ENCODE peak calls at places on chromosomes 5 and 9, in ten cellular contexts. V is K562, H is stomach, M is esophagus muscularis mucosa, C is tibial nerve, S is IMR-90, Q is sigmoid colon, D is ovary, G is breast epithelium, P is body of pancreas. J is an unnamed sample.

GRCh38 chr9:130499804-130500263 is 55.1 kb downstream of the ASS1 start:
- DNase-seq in C (no peak), Q (no peak), S (no peak), P (peak), M (no peak), D (no peak), H (peak), V (peak), G (peak), J (no peak)

GRCh38 chr9:108694191-108694590 is 161.6 kb downstream of the ACTL7B start:
- DNase-seq in C (no peak), V (no peak), G (no peak), S (no peak), P (no peak), Q (no peak), M (no peak), H (no peak), D (no peak), J (no peak)

GRCh38 chr5:173035904-173036707 is 20.0 kb upstream of the CREBRF start:
- DNase-seq in P (no peak), D (no peak), H (no peak), S (no peak), M (no peak), Q (no peak), C (no peak), G (no peak), V (no peak), J (peak)

GRCh38 chr5:76850543-76851140 is 828 bp downstream of the S100Z start:
- DNase-seq in D (no peak), G (no peak), S (no peak), Q (no peak), P (no peak), C (no peak), H (no peak), V (no peak), M (no peak), J (no peak)

GRCh38 chr5:138349842-138350635 is 2.4 kb upstream of the KDM3B start:
- DNase-seq in G (no peak), S (peak), D (no peak), V (no peak), M (no peak), Q (no peak), H (no peak), P (no peak), C (no peak), J (no peak)

GRCh38 chr9:135339378-135339973 is 140.1 kb upstream of the PPP1R26 start:
- DNase-seq in P (no peak), V (no peak), Q (peak), G (no peak), S (no peak), M (no peak), H (no peak), D (no peak), C (no peak), J (no peak)

GRCh38 chr5:157914389-157914788 is 55.4 kb upstream of the CLINT1 start:
- DNase-seq in Q (no peak), H (no peak), S (no peak), G (no peak), M (no peak), V (no peak), P (no peak), C (no peak), D (no peak), J (no peak)

GRCh38 chr5:170336065-170336464 is 38.5 kb upstream of the LCP2 start:
- DNase-seq in G (no peak), D (no peak), M (no peak), P (no peak), S (no peak), H (no peak), C (no peak), Q (no peak), V (no peak), J (no peak)

GRCh38 chr5:178420424-178420823 is 169.8 kb downstream of the COL23A1 start:
- DNase-seq in M (no peak), C (no peak), P (no peak), G (no peak), V (no peak), H (no peak), Q (no peak), S (no peak), D (no peak), J (no peak)

GRCh38 chr5:172678902-172679301 is 37.8 kb downstream of the NEURL1B start:
- DNase-seq in Q (peak), C (no peak), G (peak), P (no peak), V (peak), D (peak), H (peak), S (no peak), M (no peak), J (peak)

GRCh38 chr5:125484272-125485002 is 738.0 kb upstream of the ZNF608 start:
- DNase-seq in M (no peak), D (peak), C (peak), P (peak), S (peak), H (peak), G (peak), V (no peak), Q (peak), J (peak)

GRCh38 chr5:10540036-10540544 is 23.8 kb upstream of the ANKRD33B start:
- DNase-seq in H (no peak), C (no peak), P (no peak), M (no peak), V (peak), S (no peak), G (no peak), D (no peak), Q (peak), J (no peak)

GRCh38 chr9:124769451-124770358 is 1.4 kb downstream of the NR6A1 start:
- DNase-seq in C (no peak), P (peak), G (no peak), D (peak), S (no peak), M (no peak), Q (no peak), H (no peak), V (peak), J (peak)

DNA sequence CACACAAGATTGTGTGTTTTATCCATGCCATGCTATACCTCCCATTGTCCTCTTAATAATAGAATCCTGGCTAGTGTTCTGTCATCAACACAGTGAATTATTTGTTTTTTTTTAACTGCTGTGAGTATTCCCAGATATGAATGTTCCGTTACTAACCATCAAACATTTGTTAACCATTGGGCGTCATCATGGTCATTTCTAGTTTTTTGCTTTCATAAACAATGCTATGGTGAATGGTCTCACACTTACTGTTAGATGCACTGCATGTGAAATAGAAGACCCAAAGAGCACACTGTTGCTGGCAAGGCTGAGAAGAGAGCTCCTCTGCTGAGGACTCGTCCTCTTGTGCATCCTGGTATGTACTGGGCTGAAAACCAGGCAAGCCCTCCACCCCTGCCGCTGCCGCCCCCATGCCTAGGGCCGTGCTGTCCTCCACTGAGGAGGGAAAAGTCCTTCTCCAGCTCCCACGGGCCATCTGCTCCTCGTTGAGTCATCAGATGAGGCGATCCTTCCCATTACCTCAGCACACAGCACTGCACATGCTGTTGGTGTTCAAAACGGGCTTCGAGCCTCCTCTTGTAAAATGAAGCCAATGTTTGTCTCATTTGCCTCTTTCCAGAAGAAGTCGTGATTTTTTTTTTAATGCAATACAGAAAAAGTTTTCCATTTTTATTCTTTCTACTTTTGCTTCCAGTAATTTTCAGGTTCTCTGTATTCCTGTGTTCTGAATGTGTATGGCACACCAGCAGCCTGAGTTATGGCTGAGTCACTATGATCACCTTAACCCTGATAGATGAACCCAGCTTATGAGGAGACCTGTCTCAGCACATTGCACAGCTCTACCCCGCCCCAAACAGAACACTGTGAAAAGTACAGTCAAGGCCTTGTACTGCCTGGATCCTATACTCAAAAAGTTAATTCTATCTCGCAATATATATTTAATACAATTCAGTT is 219.0 kb downstream of the AOPEP start:
- DNase-seq in Q (peak), C (peak), D (peak), H (no peak), M (no peak), S (peak), V (peak), P (peak), G (no peak), J (no peak)
- H3K27ac ChIP-seq in Q (peak), C (peak), D (peak), H (peak), M (peak), S (peak), V (no peak), P (peak), G (peak), J (peak)

GRCh38 chr9:134323741-134324358 is 2.4 kb upstream of the RXRA start:
- DNase-seq in P (peak), C (no peak), M (no peak), Q (peak), S (no peak), V (peak), H (peak), G (peak), D (peak), J (peak)
- TF ChIP-seq POLR2A in P (no peak), C (peak), M (no peak), Q (no peak), S (no peak), V (no peak), H (no peak), G (no peak), D (no peak), J (peak)

GRCh38 chr9:87195306-87195705 is 248.0 kb upstream of the GAS1 start:
- DNase-seq in H (no peak), Q (no peak), C (no peak), G (no peak), S (peak), M (no peak), D (no peak), P (no peak), V (no peak), J (no peak)

GRCh38 chr9:87193925-87194380 is 246.6 kb upstream of the GAS1 start:
- DNase-seq in S (peak), P (no peak), D (no peak), Q (no peak), V (no peak), C (peak), H (no peak), G (peak), M (no peak), J (peak)

GRCh38 chr9:87193151-87193550 is 245.8 kb upstream of the GAS1 start:
- DNase-seq in V (no peak), H (no peak), Q (no peak), M (no peak), P (no peak), C (no peak), D (no peak), S (peak), G (no peak), J (no peak)

GRCh38 chr9:87197349-87198130 is 250.2 kb upstream of the GAS1 start:
- DNase-seq in M (no peak), S (no peak), D (no peak), H (no peak), V (no peak), Q (no peak), G (no peak), P (no peak), C (no peak), J (no peak)

DNA sequence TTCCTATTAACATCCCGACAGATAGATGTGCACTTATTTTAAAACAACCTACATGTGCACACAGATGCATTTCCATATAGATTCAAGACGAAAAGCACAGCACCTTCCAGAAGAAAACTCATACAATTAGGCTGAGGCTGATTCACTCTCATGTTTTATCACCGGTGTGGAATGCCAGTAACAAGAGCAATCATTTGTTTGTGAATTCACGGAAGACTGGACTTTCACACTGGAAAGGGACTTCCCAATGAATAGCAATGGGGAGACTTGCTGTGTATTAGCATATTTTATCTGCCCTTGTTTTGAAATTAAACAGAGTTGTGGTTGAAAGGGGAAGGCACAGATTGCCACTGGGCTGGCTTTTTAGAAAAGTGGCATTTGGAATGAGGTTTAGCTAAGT is 247.2 kb upstream of the GAS1 start:
- DNase-seq in G (no peak), S (peak), V (no peak), P (no peak), C (no peak), M (no peak), D (no peak), H (no peak), Q (no peak), J (no peak)
- H3K27ac ChIP-seq in G (peak), S (peak), V (no peak), P (no peak), C (no peak), M (no peak), D (no peak), H (no peak), Q (peak), J (no peak)

DNA sequence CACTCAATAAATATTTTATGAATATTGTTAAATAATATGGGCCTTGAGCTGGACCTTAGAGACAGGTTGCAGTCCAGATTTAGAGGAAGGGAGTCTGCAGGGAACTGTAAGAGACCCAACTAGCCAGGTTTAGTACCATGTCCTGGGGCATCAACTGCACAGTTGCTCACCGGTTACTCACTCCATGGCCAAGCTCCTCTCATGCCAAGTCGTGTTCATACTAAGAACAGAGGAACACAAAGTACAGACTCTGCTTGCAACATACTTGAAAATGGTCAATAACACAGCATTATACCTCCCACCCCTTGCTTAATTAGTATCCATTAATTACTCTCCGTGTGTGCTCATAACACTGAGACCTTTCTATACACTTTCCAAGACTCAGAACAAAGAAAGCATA is 317.6 kb upstream of the PIK3R1 start:
- DNase-seq in H (no peak), P (no peak), G (peak), M (no peak), S (no peak), Q (no peak), V (no peak), D (no peak), C (no peak), J (no peak)
- TF ChIP-seq POLR2A in H (no peak), P (no peak), G (no peak), M (no peak), S (no peak), Q (no peak), V (no peak), D (no peak), C (no peak), J (no peak)